ENCODE peak calls at places on chromosomes 16 and 17, in six cellular contexts. F is neural crest cell, O is Peyer's patch, P is IMR-90, R is GM06990, N is upper lobe of right lung. G is an unnamed sample.

GRCh38 chr16:56191807-56192643 is 736 bp downstream of the GNAO1 start:
- DNase-seq in F (no peak), O (no peak), P (no peak), N (no peak), R (no peak), G (no peak)

GRCh38 chr16:1915732-1916653 is 2.2 kb downstream of the HS3ST6 start:
- DNase-seq in O (no peak), N (no peak), R (no peak), F (no peak), P (no peak), G (no peak)

GRCh38 chr17:7984904-7985303 is 17.5 kb upstream of the GUCY2D start:
- DNase-seq in N (no peak), F (no peak), O (no peak), P (no peak), R (no peak), G (no peak)

GRCh38 chr16:71924710-71925109 is 29.4 kb downstream of the IST1 start:
- DNase-seq in R (no peak), O (no peak), F (no peak), N (no peak), P (no peak), G (no peak)

GRCh38 chr16:65548470-65548869 is 426.6 kb upstream of the CDH11 start:
- DNase-seq in P (peak), N (no peak), F (no peak), O (no peak), R (no peak), G (no peak)

GRCh38 chr16:49620158-49620867 is 235.6 kb downstream of the ZNF423 start:
- DNase-seq in O (no peak), N (no peak), R (no peak), P (peak), F (no peak), G (no peak)

GRCh38 chr16:17831330-17831729 is 360.6 kb upstream of the XYLT1 start:
- DNase-seq in O (no peak), F (no peak), P (no peak), N (no peak), R (no peak), G (no peak)

GRCh38 chr17:41967141-41967920 is 736 bp downstream of the CNP start:
- DNase-seq in R (no peak), F (peak), P (no peak), N (no peak), O (no peak), G (no peak)

GRCh38 chr16:85616608-85617311 is 3.6 kb downstream of the GSE1 start:
- DNase-seq in N (peak), P (no peak), O (peak), R (peak), F (no peak), G (no peak)

GRCh38 chr17:49815761-49816281 is 27.3 kb downstream of the KAT7 start:
- DNase-seq in O (no peak), F (no peak), N (no peak), R (no peak), P (no peak), G (no peak)

GRCh38 chr16:48500981-48501380 is 109.0 kb downstream of the N4BP1 start:
- DNase-seq in F (no peak), P (no peak), R (no peak), N (no peak), O (no peak), G (no peak)

GRCh38 chr17:45677770-45678169 is 106.3 kb upstream of the CRHR1 start:
- DNase-seq in R (no peak), O (no peak), P (peak), F (no peak), N (no peak), G (no peak)

GRCh38 chr16:79598341-79599181 is 2.0 kb downstream of the MAF start:
- DNase-seq in F (peak), R (peak), P (no peak), N (peak), O (peak), G (no peak)

GRCh38 chr16:72996291-72997062 is 51.5 kb downstream of the ZFHX3 start:
- DNase-seq in P (no peak), R (no peak), N (peak), O (no peak), F (no peak), G (no peak)

GRCh38 chr17:17849147-17849820 is 12.5 kb upstream of the SREBF1 start:
- DNase-seq in O (no peak), R (peak), N (peak), F (no peak), P (no peak), G (no peak)

GRCh38 chr16:29290631-29291247 is 115.8 kb downstream of the NPIPB11 start:
- DNase-seq in R (peak), P (peak), F (peak), O (peak), N (peak), G (no peak)

GRCh38 chr17:42537826-42538451 is 1.9 kb downstream of the NAGLU start:
- DNase-seq in N (no peak), F (no peak), P (no peak), R (no peak), O (no peak), G (no peak)

GRCh38 chr16:12210925-12211869 is 234.7 kb downstream of the SNX29 start:
- DNase-seq in P (no peak), F (no peak), N (no peak), O (no peak), R (no peak), G (no peak)

GRCh38 chr16:78743556-78743955 is 644.1 kb downstream of the WWOX start:
- DNase-seq in P (no peak), N (no peak), O (no peak), R (no peak), F (no peak), G (no peak)

GRCh38 chr17:61124562-61124961 is 275.1 kb upstream of the TBX2 start:
- DNase-seq in N (no peak), O (no peak), P (no peak), R (no peak), F (no peak), G (no peak)

GRCh38 chr16:75231570-75231969 is 12.8 kb downstream of the CTRB1 start:
- DNase-seq in O (no peak), F (no peak), N (no peak), P (no peak), R (no peak), G (no peak)

GRCh38 chr17:73133911-73134649 is 30.7 kb upstream of the SSTR2 start:
- DNase-seq in R (no peak), P (no peak), O (no peak), N (no peak), F (no peak), G (no peak)

GRCh38 chr17:64002658-64003525 is 4.7 kb downstream of the PRR29 start:
- DNase-seq in N (no peak), P (no peak), R (no peak), F (no peak), O (no peak), G (no peak)

GRCh38 chr16:86298166-86299131 is 211.9 kb upstream of the FOXF1 start:
- DNase-seq in R (no peak), N (no peak), F (no peak), O (peak), P (peak), G (no peak)

GRCh38 chr17:43595466-43595865 is 49.3 kb upstream of the ETV4 start:
- DNase-seq in P (no peak), R (no peak), N (no peak), F (no peak), O (no peak), G (no peak)

GRCh38 chr16:9480503-9480902 is 389.1 kb downstream of the HAPSTR1 start:
- DNase-seq in P (no peak), N (no peak), F (no peak), O (no peak), R (no peak), G (no peak)

GRCh38 chr16:55176901-55177300 is 147.1 kb upstream of the IRX6 start:
- DNase-seq in N (no peak), P (no peak), F (no peak), O (no peak), R (no peak), G (no peak)

GRCh38 chr16:79928142-79928735 is 327.7 kb upstream of the MAF start:
- DNase-seq in R (no peak), O (no peak), P (no peak), N (no peak), F (no peak), G (no peak)

GRCh38 chr17:43449470-43450202 is 34.1 kb upstream of the DHX8 start:
- DNase-seq in N (no peak), R (no peak), O (no peak), P (no peak), F (no peak), G (no peak)

GRCh38 chr17:59342681-59343127 is 11.2 kb downstream of the YPEL2 start:
- DNase-seq in O (no peak), P (no peak), R (no peak), F (no peak), N (no peak), G (no peak)

GRCh38 chr16:85029413-85029794 is 1.8 kb downstream of the KIAA0513 start:
- DNase-seq in R (no peak), N (no peak), O (no peak), F (no peak), P (peak), G (no peak)

GRCh38 chr16:12406840-12407690 is 396.6 kb downstream of the CPPED1 start:
- DNase-seq in O (no peak), P (peak), F (no peak), N (no peak), R (peak), G (no peak)

GRCh38 chr16:67892375-67892774 is 679 bp upstream of the PSKH1 start:
- DNase-seq in F (no peak), N (no peak), P (no peak), R (no peak), O (no peak), G (no peak)

GRCh38 chr16:81198635-81199034 is 39.9 kb upstream of the BCO1 start:
- DNase-seq in P (no peak), F (no peak), R (no peak), N (no peak), O (no peak), G (no peak)

GRCh38 chr16:19393226-19394074 is 24.2 kb upstream of the TMC5 start:
- DNase-seq in P (peak), O (no peak), N (no peak), F (no peak), R (no peak), G (no peak)

GRCh38 chr17:2077040-2077439 is 22.1 kb downstream of the HIC1 start:
- DNase-seq in O (no peak), F (no peak), N (no peak), R (no peak), P (no peak), G (no peak)

GRCh38 chr17:2074919-2075318 is 20.0 kb downstream of the HIC1 start:
- DNase-seq in P (no peak), O (peak), F (no peak), R (no peak), N (no peak), G (no peak)

GRCh38 chr17:2071421-2072281 is 16.7 kb downstream of the HIC1 start:
- DNase-seq in F (no peak), P (peak), R (no peak), N (peak), O (peak), G (no peak)

GRCh38 chr17:2076461-2076984 is 21.6 kb downstream of the HIC1 start:
- DNase-seq in R (no peak), O (peak), P (peak), N (no peak), F (no peak), G (no peak)

GRCh38 chr17:2075336-2076056 is 20.6 kb downstream of the HIC1 start:
- DNase-seq in F (no peak), R (no peak), N (no peak), P (peak), O (peak), G (no peak)
- TF ChIP-seq CTCF in F (no peak), R (no peak), N (no peak), P (no peak), O (no peak), G (no peak)

DNA sequence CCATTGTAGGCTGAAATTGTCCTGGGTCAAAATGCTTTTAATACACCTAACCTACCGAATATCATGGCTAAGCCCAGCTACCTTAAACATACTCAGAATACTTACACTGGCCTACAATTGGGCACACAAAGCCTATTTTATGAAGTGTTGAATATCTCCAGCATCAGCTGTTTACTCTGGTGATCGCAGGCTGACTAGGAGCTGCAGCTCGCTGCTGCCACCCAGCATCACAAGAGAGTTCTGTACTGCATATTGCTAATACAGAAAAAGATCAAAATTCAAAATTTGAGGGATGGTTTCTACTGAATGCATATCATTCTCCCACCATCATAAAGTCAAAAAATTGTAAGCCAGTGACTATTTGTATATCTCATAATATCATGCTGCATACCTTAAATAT is 55.3 kb downstream of the ULK2 start:
- DNase-seq in R (no peak), F (no peak), N (no peak), P (peak), O (no peak), G (no peak)
- TF ChIP-seq CTCF in R (peak), F (no peak), N (peak), P (peak), O (no peak), G (peak)

DNA sequence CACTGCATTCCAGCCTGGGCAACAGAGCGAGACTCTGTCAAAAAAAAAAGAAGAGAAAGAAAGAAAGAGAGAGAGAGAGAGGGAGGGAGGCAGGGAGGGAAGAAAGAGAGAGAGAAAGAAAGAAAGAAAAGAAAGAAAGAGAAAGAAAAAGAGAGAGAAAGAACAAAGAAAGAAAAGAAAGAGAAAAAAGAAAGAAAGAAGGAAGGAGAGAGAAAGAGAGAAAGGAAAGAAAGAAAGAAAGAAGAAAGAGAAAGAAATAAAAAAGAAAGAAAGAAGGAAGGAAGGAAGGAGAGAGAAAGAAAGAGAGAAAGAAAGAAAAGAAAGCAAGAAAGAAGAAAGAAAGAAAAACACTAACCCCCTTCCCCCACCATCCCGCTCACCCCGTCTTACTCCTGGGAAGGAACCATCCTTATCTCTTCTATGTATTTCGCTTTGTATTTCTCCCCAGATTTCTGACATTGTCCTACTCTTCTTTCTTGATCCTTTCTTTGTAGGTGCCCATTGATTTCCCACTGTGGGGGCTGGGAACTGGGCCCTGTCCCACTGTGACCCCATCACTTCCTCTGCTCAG is 20.9 kb downstream of the ALOX15 start:
- DNase-seq in R (no peak), P (no peak), O (no peak), F (no peak), N (no peak), G (no peak)
- TF ChIP-seq CTCF in R (no peak), P (no peak), O (no peak), F (no peak), N (no peak), G (no peak)

GRCh38 chr17:30567231-30568116 is 90.3 kb downstream of the GOSR1 start:
- DNase-seq in P (no peak), F (no peak), N (peak), O (no peak), R (no peak), G (no peak)

GRCh38 chr17:30570596-30571265 is 93.5 kb downstream of the GOSR1 start:
- DNase-seq in P (no peak), R (no peak), O (no peak), N (peak), F (no peak), G (no peak)

GRCh38 chr17:30570191-30570590 is 93.0 kb downstream of the GOSR1 start:
- DNase-seq in R (no peak), N (peak), F (no peak), O (no peak), P (no peak), G (no peak)

GRCh38 chr17:30559656-30560055 is 82.4 kb downstream of the GOSR1 start:
- DNase-seq in F (no peak), P (no peak), R (no peak), N (peak), O (no peak), G (no peak)

GRCh38 chr17:30565073-30565935 is 88.1 kb downstream of the GOSR1 start:
- DNase-seq in R (no peak), P (no peak), N (no peak), O (no peak), F (no peak), G (no peak)
- TF ChIP-seq CTCF in R (no peak), P (no peak), N (no peak), O (no peak), F (no peak), G (peak)

DNA sequence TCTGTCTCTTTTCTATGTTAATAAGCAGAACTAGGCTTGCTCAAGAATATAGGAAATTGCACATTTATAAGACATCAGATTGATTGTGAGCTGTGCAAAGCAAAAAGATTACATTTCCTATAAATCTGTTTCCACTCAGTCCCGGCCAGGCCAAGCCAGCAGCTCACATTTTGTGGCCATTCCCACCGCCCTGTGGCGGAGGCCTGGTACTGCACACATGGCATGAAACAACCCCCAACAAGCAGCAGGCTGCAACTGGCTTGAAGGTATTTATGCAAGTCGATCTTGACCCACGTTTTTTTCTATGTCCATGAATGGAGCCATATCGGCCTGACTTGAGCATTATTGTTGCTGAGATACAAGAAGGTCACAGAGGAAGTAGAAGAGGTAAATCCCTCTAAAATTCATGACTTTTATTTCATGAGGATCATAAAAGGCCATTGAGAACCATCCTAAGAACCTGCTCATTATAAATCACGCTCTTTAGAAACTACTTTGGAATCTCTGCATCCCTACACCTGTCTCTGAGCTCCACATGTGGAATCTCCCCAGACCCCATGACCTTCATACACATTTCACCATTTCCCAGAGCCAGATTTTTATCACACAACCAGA is 93.6 kb downstream of the PMP22 start:
- DNase-seq in O (peak), F (peak), N (peak), R (no peak), P (peak), G (no peak)
- TF ChIP-seq CTCF in O (peak), F (peak), N (peak), R (peak), P (peak), G (peak)

DNA sequence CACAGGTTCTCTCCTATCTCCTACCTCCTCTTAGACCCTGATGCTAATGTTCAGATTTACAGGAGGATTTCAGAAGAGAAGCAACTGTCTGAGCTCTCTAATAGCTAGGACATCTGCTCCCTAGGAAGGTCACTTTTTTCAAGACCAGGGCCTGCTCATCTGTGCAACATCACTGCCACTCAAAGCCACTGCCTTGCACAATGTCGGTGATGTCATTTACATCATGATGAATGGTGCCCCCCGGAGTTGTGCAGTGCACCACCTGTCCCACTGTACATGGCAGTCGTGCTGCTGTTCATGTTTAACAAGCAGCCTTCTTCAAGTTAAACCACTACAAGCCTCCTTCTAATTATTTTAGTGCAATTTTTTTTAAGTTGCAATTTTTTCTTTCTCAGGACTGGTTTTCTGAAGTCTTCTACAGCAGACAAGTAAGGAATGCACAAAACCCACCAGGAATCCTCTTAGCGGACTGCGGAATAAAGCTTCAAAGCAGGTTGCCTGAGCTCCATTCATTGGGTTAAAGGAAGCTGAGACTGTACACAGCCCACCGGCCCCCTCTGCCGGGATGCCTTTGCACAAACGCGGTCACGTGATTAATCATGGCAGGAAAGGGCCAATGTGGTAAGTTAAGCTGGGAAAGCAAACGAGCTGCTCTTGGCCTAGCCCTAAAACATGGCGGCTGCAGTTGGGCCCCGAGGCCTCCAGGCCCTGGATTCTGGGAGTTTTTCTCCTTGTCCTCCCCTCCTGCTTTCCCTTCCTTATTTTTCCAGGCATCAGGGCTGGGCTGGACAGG is 74.1 kb downstream of the MYH11 start:
- DNase-seq in O (no peak), P (peak), F (no peak), R (no peak), N (no peak), G (no peak)
- TF ChIP-seq CTCF in O (no peak), P (peak), F (no peak), R (no peak), N (no peak), G (no peak)